ENCODE peak calls at places on chromosomes 4 and X, in nine cellular contexts. O, L, E, C, K, N, Z, H and V are unnamed samples.

GRCh38 chrX:23127586-23127985 is 127.8 kb downstream of the DDX53 start:
- DNase-seq in K (no peak), C (no peak), L (no peak), O (no peak), H (no peak), E (no peak), Z (no peak), N (no peak), V (no peak)

GRCh38 chr4:6404611-6405416 is 67.6 kb downstream of the PPP2R2C start:
- DNase-seq in H (no peak), K (no peak), N (no peak), O (no peak), E (no peak), L (no peak), Z (no peak), C (no peak), V (no peak)

GRCh38 chrX:135170877-135171519 is at the start of gene CT55:
- DNase-seq in L (no peak), E (no peak), O (no peak), N (no peak), Z (no peak), C (no peak), H (no peak), K (no peak), V (no peak)

GRCh38 chr4:123816970-123817688 is 420.5 kb downstream of the SPRY1 start:
- DNase-seq in L (no peak), H (no peak), O (no peak), E (no peak), N (no peak), K (no peak), C (no peak), Z (no peak), V (no peak)

GRCh38 chr4:152161676-152162330 is 374.1 kb downstream of the FBXW7 start:
- DNase-seq in Z (no peak), C (no peak), N (no peak), E (no peak), K (no peak), H (no peak), O (no peak), L (no peak), V (no peak)

GRCh38 chr4:156929706-156930105 is 41.9 kb downstream of the PDGFC start:
- DNase-seq in N (no peak), L (no peak), E (no peak), Z (no peak), C (no peak), O (no peak), K (no peak), H (no peak), V (no peak)

GRCh38 chr4:86306816-86307215 is 53.0 kb downstream of the MAPK10 start:
- DNase-seq in Z (no peak), H (peak; percentile 14), N (no peak), L (no peak), C (no peak), K (no peak), E (no peak), O (no peak), V (no peak)

GRCh38 chr4:172776203-172776896 is 392.3 kb upstream of the GALNT7 start:
- DNase-seq in N (no peak), K (no peak), E (no peak), H (no peak), O (no peak), L (no peak), C (no peak), Z (no peak), V (no peak)

GRCh38 chrX:75746891-75747639 is 38.0 kb downstream of the MAGEE2 start:
- DNase-seq in N (peak; percentile 49), C (peak; percentile 1), E (peak; percentile 57), H (peak; percentile 1), O (peak; percentile 48), Z (no peak), L (peak; percentile 32), K (no peak), V (peak; percentile 48)

GRCh38 chrX:16771483-16772398 is 14.5 kb upstream of the TXLNG start:
- DNase-seq in O (no peak), K (no peak), L (no peak), H (peak; percentile 86), Z (no peak), N (no peak), E (peak; percentile 78), C (peak; percentile 86), V (peak; percentile 34)

GRCh38 chr4:80307183-80307735 is 28.3 kb upstream of the CFAP299 start:
- DNase-seq in E (peak; percentile 13), H (peak; percentile 41), Z (no peak), N (no peak), K (no peak), L (no peak), C (no peak), O (no peak), V (no peak)

GRCh38 chrX:106177106-106177981 is 9.2 kb downstream of the PWWP3B start:
- DNase-seq in N (no peak), K (no peak), C (no peak), E (peak; percentile 67), L (no peak), O (no peak), Z (no peak), H (peak; percentile 61), V (peak; percentile 83)

GRCh38 chr4:181966084-181966483 is 277.1 kb upstream of the TENM3 start:
- DNase-seq in N (no peak), Z (no peak), E (no peak), C (no peak), K (peak; percentile 23), L (no peak), H (peak; percentile 79), O (no peak), V (no peak)

GRCh38 chr4:55078987-55079386 is 46.4 kb downstream of the KDR start:
- DNase-seq in L (no peak), N (no peak), O (no peak), C (no peak), H (peak; percentile 93), E (no peak), Z (no peak), K (no peak), V (no peak)

GRCh38 chr4:112118742-112119357 is 26.4 kb upstream of the FAM241A start:
- DNase-seq in Z (no peak), O (no peak), H (no peak), E (no peak), N (no peak), C (no peak), L (no peak), K (no peak), V (no peak)

GRCh38 chrX:57367649-57368048 is 81.1 kb downstream of the FAAH2 start:
- DNase-seq in H (no peak), K (no peak), N (peak; percentile 43), Z (no peak), E (peak; percentile 5), C (peak; percentile 0), O (no peak), L (no peak), V (no peak)

GRCh38 chr4:39812500-39812899 is 114.6 kb downstream of the UBE2K start:
- DNase-seq in E (no peak), Z (no peak), L (no peak), K (no peak), C (no peak), H (no peak), O (no peak), N (no peak), V (no peak)

GRCh38 chr4:169975131-169975836 is 50.9 kb downstream of the MFAP3L start:
- DNase-seq in C (no peak), N (no peak), K (no peak), H (no peak), Z (no peak), L (no peak), E (no peak), O (no peak), V (no peak)

GRCh38 chrX:9676738-9677097 is 88.9 kb downstream of the GPR143 start:
- DNase-seq in H (no peak), L (no peak), E (no peak), C (no peak), O (no peak), N (no peak), K (no peak), Z (no peak), V (no peak)

GRCh38 chr4:14247767-14248166 is 620.2 kb upstream of the BOD1L1 start:
- DNase-seq in C (no peak), N (no peak), O (no peak), K (no peak), E (no peak), Z (no peak), H (no peak), L (no peak), V (no peak)

GRCh38 chr4:140254656-140255299 is 100.8 kb upstream of the MAML3 start:
- DNase-seq in K (no peak), E (peak; percentile 49), C (no peak), H (no peak), L (no peak), Z (no peak), N (no peak), O (no peak), V (no peak)

GRCh38 chr4:7924570-7924969 is 15.1 kb downstream of the AFAP1 start:
- DNase-seq in E (no peak), L (no peak), N (no peak), H (no peak), Z (no peak), C (no peak), K (no peak), O (peak; percentile 15), V (no peak)

GRCh38 chr4:53744446-53745160 is 153.3 kb upstream of the LNX1 start:
- DNase-seq in H (no peak), E (no peak), Z (no peak), C (peak; percentile 2), L (no peak), N (no peak), O (no peak), K (no peak), V (no peak)

GRCh38 chrX:39249999-39250398 is 448.7 kb downstream of the MID1IP1 start:
- DNase-seq in O (no peak), E (no peak), K (no peak), Z (no peak), N (no peak), L (no peak), C (no peak), H (no peak), V (no peak)
- TF ChIP-seq CTCF in O (no peak), E (no peak), K (no peak), Z (no peak), N (no peak), L (no peak), C (no peak), H (no peak), V (no peak)

GRCh38 chrX:44514272-44514671 is 28.4 kb downstream of the FUNDC1 start:
- DNase-seq in L (no peak), E (no peak), Z (no peak), H (no peak), O (no peak), N (no peak), C (no peak), K (no peak), V (no peak)
- H3K27ac ChIP-seq in L (no peak overlapping the region), E (no peak overlapping the region), Z (no peak overlapping the region), H (no peak overlapping the region), O (no peak overlapping the region), N (no peak overlapping the region), C (no peak overlapping the region), K (no peak overlapping the region), V (no peak overlapping the region)

GRCh38 chr4:183686461-183686860 is 27.4 kb downstream of the TRAPPC11 start:
- DNase-seq in H (no peak), N (no peak), O (no peak), K (no peak), L (no peak), Z (no peak), C (no peak), E (no peak), V (no peak)
- TF ChIP-seq CTCF in H (no peak), N (no peak), O (no peak), K (no peak), L (no peak), Z (no peak), C (no peak), E (no peak), V (no peak)

GRCh38 chrX:112641449-112641848 is 38.3 kb downstream of the LHFPL1 start:
- DNase-seq in E (no peak), L (no peak), K (no peak), Z (no peak), H (no peak), C (no peak), O (no peak), N (no peak), V (no peak)
- H3K27ac ChIP-seq in E (no peak overlapping the region), L (no peak overlapping the region), K (no peak overlapping the region), Z (no peak overlapping the region), H (no peak overlapping the region), C (no peak overlapping the region), O (no peak overlapping the region), N (no peak overlapping the region), V (no peak overlapping the region)